ENCODE peak calls at places on chromosomes 3 and 15, in seven cellular contexts. M, F, R, O, Y, H and B are unnamed samples.

GRCh38 chr15:91553455-91553854 is 300.1 kb upstream of the SLCO3A1 start:
- DNase-seq in M (no peak), F (no peak), R (peak), O (no peak), Y (no peak), H (no peak), B (no peak)

GRCh38 chr3:78633626-78634025 is 1134.2 kb downstream of the ROBO1 start:
- DNase-seq in M (no peak), F (no peak), R (no peak), O (peak), Y (no peak), H (no peak), B (no peak)

GRCh38 chr15:99450896-99451358 is 114.9 kb upstream of the MEF2A start:
- DNase-seq in M (no peak), F (no peak), R (no peak), O (no peak), Y (no peak), H (peak), B (no peak)

GRCh38 chr3:193240850-193241706 is at the start of gene PLAAT1:
- DNase-seq in M (peak), F (peak), R (peak), O (peak), Y (no peak), H (peak), B (no peak)

GRCh38 chr3:144915202-144915601 is 943.6 kb downstream of the DIPK2A start:
- DNase-seq in M (no peak), F (no peak), R (no peak), O (no peak), Y (no peak), H (no peak), B (no peak)

GRCh38 chr15:64003182-64003581 is 43.1 kb downstream of the DAPK2 start:
- DNase-seq in M (no peak), F (no peak), R (no peak), O (no peak), Y (no peak), H (no peak), B (no peak)

GRCh38 chr15:77992356-77993222 is 84.9 kb downstream of the TBC1D2B start:
- DNase-seq in M (no peak), F (no peak), R (peak), O (no peak), Y (peak), H (no peak), B (no peak)

GRCh38 chr15:59322056-59322755 is 50.5 kb downstream of the MYO1E start:
- DNase-seq in M (no peak), F (no peak), R (no peak), O (no peak), Y (no peak), H (no peak), B (no peak)

GRCh38 chr3:65877160-65877559 is 161.6 kb downstream of the MAGI1 start:
- DNase-seq in M (no peak), F (no peak), R (no peak), O (peak), Y (no peak), H (no peak), B (no peak)

GRCh38 chr3:38738630-38739395 is 77.2 kb downstream of the SCN10A start:
- DNase-seq in M (peak), F (peak), R (peak), O (peak), Y (no peak), H (peak), B (peak)

GRCh38 chr3:15601046-15601398 is 347 bp downstream of the HACL1 start:
- DNase-seq in M (no peak), F (no peak), R (no peak), O (peak), Y (no peak), H (no peak), B (no peak)

GRCh38 chr3:13543251-13543650 is 5.7 kb upstream of the FBLN2 start:
- DNase-seq in M (no peak), F (peak), R (no peak), O (peak), Y (no peak), H (no peak), B (no peak)

GRCh38 chr3:196987022-196987421 is 18.4 kb upstream of the PIGZ start:
- DNase-seq in M (no peak), F (no peak), R (no peak), O (no peak), Y (no peak), H (no peak), B (no peak)

GRCh38 chr15:71149645-71150557 is 34.6 kb downstream of the THSD4 start:
- DNase-seq in M (no peak), F (no peak), R (no peak), O (no peak), Y (no peak), H (no peak), B (no peak)

GRCh38 chr3:106589306-106589942 is 720.6 kb upstream of the CBLB start:
- DNase-seq in M (no peak), F (no peak), R (no peak), O (peak), Y (no peak), H (no peak), B (no peak)

GRCh38 chr3:30686176-30686575 is 79.8 kb downstream of the TGFBR2 start:
- DNase-seq in M (no peak), F (no peak), R (no peak), O (no peak), Y (no peak), H (no peak), B (no peak)

GRCh38 chr3:108430540-108430939 is 79.9 kb downstream of the MYH15 start:
- DNase-seq in M (no peak), F (no peak), R (no peak), O (no peak), Y (no peak), H (no peak), B (no peak)

GRCh38 chr3:13494463-13495350 is 14.6 kb downstream of the HDAC11 start:
- DNase-seq in M (no peak), F (peak), R (peak), O (peak), Y (no peak), H (peak), B (no peak)

GRCh38 chr3:187615630-187616029 is 54.6 kb downstream of the SST start:
- DNase-seq in M (no peak), F (no peak), R (no peak), O (no peak), Y (no peak), H (no peak), B (no peak)

GRCh38 chr15:28002867-28003266 is 96.2 kb downstream of the OCA2 start:
- DNase-seq in M (no peak), F (no peak), R (no peak), O (no peak), Y (no peak), H (no peak), B (no peak)

GRCh38 chr15:25184356-25185155 is 229.8 kb downstream of the SNRPN start:
- DNase-seq in M (no peak), F (no peak), R (no peak), O (no peak), Y (no peak), H (no peak), B (no peak)

GRCh38 chr15:74957301-74958035 is 896 bp upstream of the RPP25 start:
- DNase-seq in M (no peak), F (peak), R (no peak), O (no peak), Y (no peak), H (no peak), B (no peak)

GRCh38 chr3:47961815-47962606 is 54.2 kb downstream of the MAP4 start:
- DNase-seq in M (no peak), F (no peak), R (peak), O (no peak), Y (no peak), H (peak), B (no peak)

GRCh38 chr15:63481105-63481810 is 23.1 kb upstream of the USP3 start:
- DNase-seq in M (no peak), F (peak), R (no peak), O (peak), Y (peak), H (no peak), B (no peak)

GRCh38 chr3:6719999-6720398 is 140.9 kb upstream of the GRM7 start:
- DNase-seq in M (no peak), F (no peak), R (no peak), O (no peak), Y (no peak), H (no peak), B (no peak)

GRCh38 chr3:43794776-43795175 is 104.0 kb downstream of the ABHD5 start:
- DNase-seq in M (no peak), F (no peak), R (no peak), O (peak), Y (no peak), H (no peak), B (no peak)

GRCh38 chr3:87410110-87410509 is 133.7 kb upstream of the POU1F1 start:
- DNase-seq in M (no peak), F (no peak), R (no peak), O (no peak), Y (no peak), H (no peak), B (no peak)

GRCh38 chr3:150599611-150600297 is 3.4 kb upstream of the SELENOT start:
- DNase-seq in M (no peak), F (no peak), R (no peak), O (peak), Y (no peak), H (peak), B (no peak)

GRCh38 chr3:64574194-64574593 is 113.6 kb downstream of the ADAMTS9 start:
- DNase-seq in M (no peak), F (no peak), R (no peak), O (no peak), Y (no peak), H (no peak), B (no peak)

GRCh38 chr3:100040846-100041245 is 73.5 kb downstream of the FILIP1L start:
- DNase-seq in M (no peak), F (no peak), R (no peak), O (peak), Y (no peak), H (no peak), B (no peak)

GRCh38 chr15:98850991-98851776 is 156.4 kb downstream of the PGPEP1L start:
- DNase-seq in M (peak), F (peak), R (peak), O (peak), Y (no peak), H (peak), B (peak)

GRCh38 chr3:196388946-196389345 is 43.3 kb downstream of the UBXN7 start:
- DNase-seq in M (no peak), F (no peak), R (no peak), O (no peak), Y (no peak), H (no peak), B (no peak)

GRCh38 chr15:43774062-43774461 is 2.7 kb downstream of the ELL3 start:
- DNase-seq in M (no peak), F (no peak), R (no peak), O (no peak), Y (no peak), H (no peak), B (no peak)

GRCh38 chr3:170467560-170467959 is 48.9 kb downstream of the CLDN11 start:
- DNase-seq in M (no peak), F (no peak), R (no peak), O (no peak), Y (no peak), H (no peak), B (no peak)

GRCh38 chr3:53056442-53056841 is 10.6 kb upstream of the SFMBT1 start:
- DNase-seq in M (no peak), F (peak), R (peak), O (peak), Y (no peak), H (peak), B (peak)

GRCh38 chr15:48565560-48566482 is 79.7 kb downstream of the FBN1 start:
- DNase-seq in M (no peak), F (peak), R (no peak), O (peak), Y (no peak), H (no peak), B (no peak)

GRCh38 chr3:170992854-170993253 is 33.7 kb downstream of the SLC2A2 start:
- DNase-seq in M (no peak), F (no peak), R (no peak), O (peak), Y (no peak), H (no peak), B (no peak)

GRCh38 chr3:32310918-32311839 is 72.7 kb downstream of the CMTM8 start:
- DNase-seq in M (no peak), F (no peak), R (no peak), O (no peak), Y (no peak), H (no peak), B (peak)

GRCh38 chr3:32307591-32307990 is 69.1 kb downstream of the CMTM8 start:
- DNase-seq in M (no peak), F (no peak), R (no peak), O (no peak), Y (no peak), H (no peak), B (no peak)

GRCh38 chr3:32309653-32310242 is 71.3 kb downstream of the CMTM8 start:
- DNase-seq in M (no peak), F (no peak), R (no peak), O (no peak), Y (peak), H (no peak), B (no peak)

GRCh38 chr3:32308378-32308777 is 69.9 kb downstream of the CMTM8 start:
- DNase-seq in M (no peak), F (no peak), R (no peak), O (no peak), Y (no peak), H (no peak), B (no peak)

DNA sequence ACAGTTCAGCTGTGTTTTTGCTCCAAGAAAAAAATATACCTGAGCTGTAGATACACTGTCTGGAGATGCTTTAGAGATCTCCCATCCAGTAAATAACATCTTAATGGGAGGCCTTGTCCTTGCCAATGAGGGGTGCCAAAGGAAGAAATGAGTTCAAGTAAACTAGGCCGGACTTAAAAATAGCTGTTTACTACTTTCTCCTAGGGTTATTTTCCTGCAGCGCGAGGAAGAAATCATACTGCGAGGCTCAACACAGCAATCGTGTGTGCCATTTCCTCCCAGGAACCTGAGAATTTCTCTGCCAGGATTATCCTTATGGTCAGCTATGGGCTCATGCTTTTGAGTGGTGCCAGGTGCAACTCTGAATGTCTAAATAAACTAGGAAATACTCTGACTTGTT is 71.9 kb downstream of the CMTM8 start:
- DNase-seq in M (no peak), F (no peak), R (no peak), O (no peak), Y (no peak), H (no peak), B (no peak)
- TF ChIP-seq RFX5 in M (no peak), F (no peak), R (no peak), O (no peak), Y (no peak), H (no peak), B (no peak)

GRCh38 chr3:152317956-152318355 is 49.2 kb downstream of the MBNL1 start:
- DNase-seq in M (no peak), F (no peak), R (no peak), O (peak), Y (no peak), H (no peak), B (no peak)
- TF ChIP-seq RFX5 in M (no peak), F (no peak), R (no peak), O (no peak), Y (no peak), H (no peak), B (no peak)

GRCh38 chr3:101878589-101878988 is 29.3 kb downstream of the NFKBIZ start:
- DNase-seq in M (no peak), F (no peak), R (no peak), O (no peak), Y (no peak), H (no peak), B (no peak)
- TF ChIP-seq RFX5 in M (no peak), F (no peak), R (no peak), O (no peak), Y (no peak), H (no peak), B (no peak)

DNA sequence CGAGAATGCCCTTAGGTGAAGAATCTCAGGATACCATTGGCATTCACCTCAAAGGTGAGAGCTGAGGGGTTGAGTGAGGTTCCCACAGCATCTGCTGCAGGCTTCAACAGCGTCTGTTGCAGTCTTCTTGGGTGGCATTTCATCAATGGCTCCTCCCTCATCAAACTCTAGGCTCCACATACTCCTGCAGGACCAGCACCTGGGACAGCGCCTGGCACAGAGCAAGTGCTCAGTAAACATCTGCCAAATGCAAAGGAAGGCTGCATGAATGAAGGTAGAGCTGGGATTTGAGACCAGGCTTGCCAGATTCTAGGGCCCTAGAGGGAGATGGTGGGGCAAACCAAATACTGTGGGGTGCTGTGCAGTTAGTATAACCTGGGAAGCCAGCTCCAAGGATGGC is 9.6 kb downstream of the TRH start:
- DNase-seq in M (no peak), F (no peak), R (no peak), O (no peak), Y (no peak), H (no peak), B (no peak)
- TF ChIP-seq RFX5 in M (no peak), F (no peak), R (no peak), O (no peak), Y (no peak), H (no peak), B (no peak)

GRCh38 chr15:81293728-81294500 is 30.0 kb downstream of the STARD5 start:
- DNase-seq in M (no peak), F (no peak), R (peak), O (no peak), Y (peak), H (no peak), B (no peak)
- TF ChIP-seq RFX5 in M (no peak), F (no peak), R (peak), O (no peak), Y (peak), H (no peak), B (no peak)

GRCh38 chr15:40415226-40415625 is 9.6 kb downstream of the IVD start:
- DNase-seq in M (no peak), F (no peak), R (no peak), O (no peak), Y (no peak), H (no peak), B (no peak)

GRCh38 chr15:40412095-40412759 is 6.6 kb downstream of the IVD start:
- DNase-seq in M (no peak), F (no peak), R (no peak), O (no peak), Y (no peak), H (no peak), B (peak)

GRCh38 chr15:40413036-40413435 is 7.4 kb downstream of the IVD start:
- DNase-seq in M (no peak), F (no peak), R (no peak), O (no peak), Y (no peak), H (no peak), B (no peak)

GRCh38 chr15:40416056-40416455 is 10.5 kb downstream of the IVD start:
- DNase-seq in M (no peak), F (no peak), R (no peak), O (no peak), Y (no peak), H (no peak), B (no peak)

DNA sequence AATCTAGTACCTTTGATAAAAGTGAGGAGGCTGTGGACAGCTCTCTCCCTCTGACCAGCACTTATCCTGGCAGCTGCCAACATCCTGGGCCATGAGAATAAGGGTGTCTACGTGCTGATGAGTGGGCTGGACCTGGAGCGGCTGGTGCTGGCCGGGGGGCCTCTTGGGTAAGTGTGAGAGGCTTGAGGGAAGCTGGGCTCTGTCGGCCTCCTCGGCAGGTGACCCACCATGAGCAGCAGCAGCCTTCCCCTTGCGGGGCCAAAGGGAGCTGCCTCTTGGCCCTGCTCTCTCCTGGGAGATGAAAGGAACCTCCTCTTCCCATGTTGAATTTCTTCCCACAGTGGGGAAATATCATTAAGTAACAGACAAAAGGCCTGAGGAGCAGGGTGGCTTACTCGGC is 9.2 kb downstream of the IVD start:
- DNase-seq in M (no peak), F (no peak), R (no peak), O (no peak), Y (no peak), H (no peak), B (no peak)
- TF ChIP-seq RFX5 in M (no peak), F (no peak), R (no peak), O (no peak), Y (no peak), H (no peak), B (no peak)

GRCh38 chr3:143480306-143480852 is 360.8 kb downstream of the CHST2 start:
- DNase-seq in M (no peak), F (peak), R (no peak), O (peak), Y (no peak), H (no peak), B (no peak)
- TF ChIP-seq RFX5 in M (no peak), F (no peak), R (no peak), O (no peak), Y (no peak), H (no peak), B (no peak)

GRCh38 chr3:126394977-126395321 is 240 bp downstream of the CFAP100 start:
- DNase-seq in M (no peak), F (no peak), R (no peak), O (no peak), Y (no peak), H (no peak), B (no peak)

GRCh38 chr3:126395846-126396513 is 1.3 kb downstream of the CFAP100 start:
- DNase-seq in M (no peak), F (no peak), R (no peak), O (no peak), Y (no peak), H (no peak), B (no peak)

GRCh38 chr3:126392246-126392645 is 2.5 kb upstream of the CFAP100 start:
- DNase-seq in M (no peak), F (no peak), R (no peak), O (no peak), Y (no peak), H (no peak), B (no peak)

GRCh38 chr3:126393563-126393962 is 1.1 kb upstream of the CFAP100 start:
- DNase-seq in M (no peak), F (no peak), R (no peak), O (no peak), Y (no peak), H (no peak), B (no peak)

DNA sequence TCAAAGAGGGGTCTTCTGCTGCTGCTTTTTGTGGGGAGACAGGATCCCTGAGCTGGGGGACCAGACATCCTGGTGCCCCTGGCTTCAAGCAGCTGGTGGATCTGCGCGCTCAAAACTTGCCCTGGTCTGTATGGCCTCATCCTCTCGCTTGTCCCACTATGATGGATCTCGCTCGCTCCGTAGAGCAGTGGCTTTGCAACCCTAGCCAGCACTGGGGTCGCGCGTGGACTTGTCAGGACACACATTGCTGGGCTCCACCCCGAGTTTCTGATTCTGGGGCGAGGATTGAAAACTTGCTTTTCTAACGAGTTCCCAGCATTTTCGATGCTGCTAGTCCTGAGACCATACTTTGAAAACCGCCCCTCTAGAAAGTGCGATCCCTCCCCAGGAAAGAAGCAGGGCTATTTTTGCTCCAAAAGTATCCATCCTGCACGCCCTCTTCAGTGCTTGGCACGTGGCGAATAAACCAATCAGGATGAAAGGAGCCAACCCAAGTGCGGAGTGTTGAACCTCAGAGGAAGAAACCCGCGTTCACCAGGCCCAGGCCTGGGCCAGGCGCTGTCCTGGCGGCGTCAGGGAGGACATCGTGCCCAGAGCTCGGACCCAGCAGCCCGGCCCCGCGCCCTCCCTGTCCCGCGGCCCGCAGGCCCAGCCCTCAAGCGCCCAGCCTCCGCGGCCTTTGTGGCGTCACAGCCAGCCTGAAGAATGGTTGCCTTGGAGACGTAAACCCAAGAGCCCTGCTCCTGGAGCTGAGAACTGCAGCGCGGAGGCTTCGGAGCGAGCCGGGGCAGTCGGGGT is at the start of gene CFAP100:
- DNase-seq in M (peak), F (no peak), R (no peak), O (peak), Y (no peak), H (no peak), B (no peak)
- TF ChIP-seq RFX5 in M (no peak), F (no peak), R (no peak), O (no peak), Y (no peak), H (no peak), B (no peak)